ENCODE peak calls at places on chromosomes 13 and 19, in six cellular contexts. T, I, Y, V, D and F are unnamed samples.

GRCh38 chr19:50708179-50708879 is 11.3 kb downstream of the SHANK1 start:
- DNase-seq in V (peak; percentile 30), D (no peak), I (no peak), Y (no peak), T (no peak), F (no peak)

GRCh38 chr19:47547175-47547574 is 25.8 kb downstream of the ZNF541 start:
- DNase-seq in Y (no peak), T (no peak), D (no peak), V (no peak), I (no peak), F (no peak)

GRCh38 chr13:27792393-27793218 is at the start of gene GSX1:
- DNase-seq in I (peak; percentile 85), D (peak; percentile 67), T (peak; percentile 73), Y (peak; percentile 87), V (peak; percentile 63), F (peak; percentile 88)

GRCh38 chr13:110912651-110913051 is 2.2 kb downstream of the ANKRD10 start:
- DNase-seq in I (no peak), T (peak; percentile 92), D (peak; percentile 54), Y (peak; percentile 22), V (peak; percentile 90), F (no peak)

GRCh38 chr19:15393963-15394362 is 14.4 kb upstream of the AKAP8 start:
- DNase-seq in D (no peak), V (peak; percentile 55), Y (no peak), T (no peak), I (no peak), F (no peak)

GRCh38 chr13:79861731-79862130 is 380.8 kb downstream of the NDFIP2 start:
- DNase-seq in Y (peak; percentile 60), T (no peak), V (no peak), D (no peak), I (no peak), F (no peak)

GRCh38 chr13:26019241-26019640 is 32.6 kb downstream of the SHISA2 start:
- DNase-seq in I (no peak), T (no peak), D (no peak), V (no peak), Y (no peak), F (no peak)

GRCh38 chr13:40445557-40445990 is 220.9 kb downstream of the FOXO1 start:
- DNase-seq in I (no peak), T (no peak), D (peak; percentile 96), V (no peak), Y (peak; percentile 42), F (peak; percentile 36)

GRCh38 chr19:31352296-31352781 is 3.1 kb upstream of the TSHZ3 start:
- DNase-seq in D (no peak), Y (peak; percentile 70), I (no peak), V (no peak), T (no peak), F (peak; percentile 55)

GRCh38 chr13:93534181-93534700 is 307.6 kb downstream of the GPC6 start:
- DNase-seq in T (peak; percentile 56), D (no peak), V (no peak), Y (no peak), I (no peak), F (no peak)

GRCh38 chr19:52889931-52890330 is 7.5 kb downstream of the ZNF320 start:
- DNase-seq in I (no peak), D (peak; percentile 94), V (no peak), Y (peak; percentile 60), T (no peak), F (no peak)

GRCh38 chr13:32902898-32903297 is 113.3 kb upstream of the KL start:
- DNase-seq in V (peak; percentile 23), Y (peak; percentile 78), D (no peak), T (no peak), I (no peak), F (peak; percentile 68)

GRCh38 chr13:46684287-46685001 is 112.5 kb downstream of the ESD start:
- DNase-seq in D (peak; percentile 98), Y (peak; percentile 98), V (no peak), T (peak; percentile 55), I (peak; percentile 23), F (peak; percentile 50)

GRCh38 chr19:48887861-48888612 is 10.5 kb downstream of the TULP2 start:
- DNase-seq in I (no peak), V (no peak), D (peak; percentile 61), Y (peak; percentile 56), T (no peak), F (peak; percentile 65)

GRCh38 chr13:106155411-106155810 is 380.1 kb downstream of the EFNB2 start:
- DNase-seq in T (peak; percentile 62), D (peak; percentile 21), V (peak; percentile 79), I (no peak), Y (no peak), F (no peak)

GRCh38 chr19:37551123-37551993 is 43.2 kb downstream of the ZNF571 start:
- DNase-seq in Y (peak; percentile 62), T (no peak), D (peak; percentile 95), I (no peak), V (peak; percentile 44), F (no peak)

GRCh38 chr13:106873810-106874209 is 305.9 kb upstream of the ARGLU1 start:
- DNase-seq in I (no peak), D (no peak), T (no peak), Y (no peak), V (no peak), F (no peak)

GRCh38 chr19:16361254-16361653 is 36.6 kb downstream of the KLF2 start:
- DNase-seq in T (no peak), I (no peak), D (no peak), V (no peak), Y (no peak), F (no peak)

GRCh38 chr13:33017410-33017929 is 1.2 kb downstream of the KL start:
- DNase-seq in Y (peak; percentile 93), D (peak; percentile 51), I (no peak), T (peak; percentile 64), V (peak; percentile 6), F (peak; percentile 49)

GRCh38 chr13:75587679-75588078 is 38.1 kb downstream of the UCHL3 start:
- DNase-seq in V (peak; percentile 4), D (peak; percentile 7), Y (peak; percentile 86), T (peak; percentile 4), I (no peak), F (peak; percentile 32)

GRCh38 chr19:1244693-1245451 is 3.3 kb downstream of the ATP5F1D start:
- DNase-seq in I (no peak), D (peak; percentile 62), T (no peak), Y (no peak), V (no peak), F (no peak)

GRCh38 chr19:6378036-6378435 is 2.3 kb upstream of the PSPN start:
- DNase-seq in Y (peak; percentile 88), V (peak; percentile 41), D (peak; percentile 92), I (no peak), T (peak; percentile 27), F (no peak)

GRCh38 chr19:3451451-3451866 is 28.9 kb downstream of the SMIM24 start:
- DNase-seq in T (no peak), D (peak; percentile 84), Y (no peak), I (no peak), V (no peak), F (no peak)

GRCh38 chr13:25292301-25292700 is 5.0 kb upstream of the MTMR6 start:
- DNase-seq in V (peak; percentile 47), T (peak; percentile 33), I (no peak), Y (peak; percentile 48), D (no peak), F (peak; percentile 36)

GRCh38 chr19:13826652-13827235 is 31.5 kb downstream of the ZSWIM4 start:
- DNase-seq in V (no peak), T (peak; percentile 54), Y (no peak), D (peak; percentile 21), I (no peak), F (no peak)

GRCh38 chr19:10305139-10305806 is 4.3 kb downstream of the ZGLP1 start:
- DNase-seq in T (no peak), Y (no peak), D (no peak), V (peak; percentile 73), I (no peak), F (no peak)

GRCh38 chr13:92345627-92346026 is 881.0 kb upstream of the GPC6 start:
- DNase-seq in V (no peak), T (no peak), Y (peak; percentile 26), I (peak; percentile 4), D (no peak), F (no peak)

GRCh38 chr13:37602743-37603381 is 4.3 kb upstream of the POSTN start:
- DNase-seq in T (peak; percentile 43), Y (no peak), I (no peak), V (peak; percentile 47), D (peak; percentile 36), F (no peak)

GRCh38 chr19:543912-544608 is at the start of gene GZMM:
- DNase-seq in I (no peak), D (no peak), V (no peak), T (no peak), Y (no peak), F (peak; percentile 23)

GRCh38 chr19:991174-991931 is 7.2 kb downstream of the WDR18 start:
- DNase-seq in I (no peak), V (peak; percentile 46), T (peak; percentile 56), Y (peak; percentile 70), D (peak; percentile 61), F (peak; percentile 87)

GRCh38 chr13:21987793-21988192 is 316.9 kb downstream of the FGF9 start:
- DNase-seq in V (no peak), D (no peak), I (no peak), Y (no peak), T (no peak), F (no peak)

GRCh38 chr19:54100560-54100959 is at the start of gene OSCAR:
- DNase-seq in T (peak; percentile 4), Y (no peak), V (no peak), I (no peak), D (peak; percentile 25), F (no peak)
- H3K27ac ChIP-seq in T (no peak within 1 kb of the TSS), Y (no peak within 1 kb of the TSS), V (no peak within 1 kb of the TSS), I (no peak within 1 kb of the TSS), D (no peak within 1 kb of the TSS), F (no peak within 1 kb of the TSS)

DNA sequence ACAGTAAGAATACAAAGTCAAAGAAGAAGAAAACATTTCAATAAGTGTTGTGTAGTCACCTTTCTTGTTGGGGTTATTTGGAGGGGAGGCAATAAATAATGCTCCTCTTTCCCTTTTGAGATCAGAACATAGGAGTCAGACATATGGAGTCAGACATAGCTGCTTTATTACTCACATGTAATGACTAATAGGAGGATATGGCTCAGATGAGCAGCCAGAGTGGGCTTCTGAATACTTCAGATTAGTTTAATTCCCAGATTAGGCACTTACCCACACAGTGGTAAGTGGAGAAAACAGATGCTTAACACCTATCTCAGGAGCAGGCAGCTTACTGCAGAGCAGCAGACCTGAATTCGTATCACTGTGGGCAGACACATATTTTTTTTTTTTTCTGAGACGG is 31.7 kb upstream of the C1QTNF9B start:
- DNase-seq in I (no peak), V (peak; percentile 90), Y (peak; percentile 10), T (peak; percentile 79), D (peak; percentile 59), F (no peak)
- H3K4ac ChIP-seq in I (no peak overlapping the region), V (no peak overlapping the region), Y (no peak overlapping the region), T (no peak overlapping the region), D (no peak overlapping the region), F (no peak overlapping the region)

GRCh38 chr13:59480857-59481256 is 682.9 kb downstream of the DIAPH3 start:
- DNase-seq in D (no peak), I (no peak), Y (no peak), V (no peak), T (no peak), F (no peak)
- H2BK120ac ChIP-seq in D (no peak overlapping the region), I (no peak overlapping the region), Y (peak overlapping the region; percentile 73), V (no peak overlapping the region), T (no peak overlapping the region), F (no peak overlapping the region)

DNA sequence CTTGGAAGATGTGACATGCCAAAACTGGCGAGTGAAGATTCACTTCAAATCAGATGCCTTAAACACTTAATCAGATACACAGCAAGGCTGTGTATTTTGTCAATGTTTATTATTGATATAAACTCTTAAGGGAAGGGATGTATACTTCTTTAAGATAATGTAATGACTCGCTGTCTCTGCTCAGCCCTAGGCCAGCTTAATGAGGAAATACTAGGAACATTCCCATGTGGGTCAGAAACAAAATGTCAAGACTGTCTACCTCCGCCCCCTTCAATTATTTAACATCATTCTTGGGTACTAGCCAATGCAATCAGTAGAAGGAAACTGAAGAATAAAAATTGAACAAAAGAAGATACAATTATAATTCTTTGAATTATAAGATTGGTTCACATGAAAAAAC is 33.9 kb upstream of the SERPINE3 start:
- DNase-seq in I (no peak), T (no peak), D (no peak), Y (no peak), V (no peak), F (no peak)
- H3K27ac ChIP-seq in I (no peak overlapping the region), T (no peak overlapping the region), D (no peak overlapping the region), Y (no peak overlapping the region), V (no peak overlapping the region), F (peak overlapping the region; percentile 21)